ENCODE peak calls at places on chromosome 3, in five cellular contexts. One of them, this sample, is unnamed.

GRCh38 chr3:44981751-44982150 is 5.7 kb downstream of the EXOSC7 start:
- DNase-seq in SK-N-SH: no peak
- DNase-seq in sigmoid colon: no peak
- DNase-seq in tibial artery: no peak
- DNase-seq in astrocyte: no peak
- DNase-seq in this sample: peak; percentile 73

GRCh38 chr3:41753651-41754050 is 208.3 kb downstream of the ULK4 start:
- DNase-seq in SK-N-SH: no peak
- DNase-seq in sigmoid colon: no peak
- DNase-seq in tibial artery: no peak
- DNase-seq in astrocyte: no peak
- DNase-seq in this sample: no peak

GRCh38 chr3:193899001-193899400 is 236.9 kb upstream of the HES1 start:
- DNase-seq in SK-N-SH: no peak
- DNase-seq in sigmoid colon: no peak
- DNase-seq in tibial artery: no peak
- DNase-seq in astrocyte: no peak
- DNase-seq in this sample: no peak

GRCh38 chr3:47380601-47381316 is at the start of gene PTPN23:
- DNase-seq in SK-N-SH: peak; percentile 97
- DNase-seq in sigmoid colon: peak; percentile 100
- DNase-seq in tibial artery: peak; percentile 98
- DNase-seq in astrocyte: peak; percentile 95
- DNase-seq in this sample: peak; percentile 96

GRCh38 chr3:132549890-132550578 is 47.0 kb upstream of the ACKR4 start:
- DNase-seq in SK-N-SH: no peak
- DNase-seq in sigmoid colon: no peak
- DNase-seq in tibial artery: no peak
- DNase-seq in astrocyte: peak; percentile 84
- DNase-seq in this sample: peak; percentile 21

GRCh38 chr3:127751163-127751621 is 71.1 kb downstream of the MGLL start:
- DNase-seq in SK-N-SH: peak; percentile 62
- DNase-seq in sigmoid colon: no peak
- DNase-seq in tibial artery: no peak
- DNase-seq in astrocyte: no peak
- DNase-seq in this sample: no peak

GRCh38 chr3:89395441-89395840 is 288.0 kb downstream of the EPHA3 start:
- DNase-seq in SK-N-SH: no peak
- DNase-seq in sigmoid colon: no peak
- DNase-seq in tibial artery: no peak
- DNase-seq in astrocyte: no peak
- DNase-seq in this sample: no peak

GRCh38 chr3:138440137-138440536 is 5.7 kb downstream of the ESYT3 start:
- DNase-seq in SK-N-SH: peak; percentile 29
- DNase-seq in sigmoid colon: no peak
- DNase-seq in tibial artery: no peak
- DNase-seq in astrocyte: peak; percentile 50
- DNase-seq in this sample: no peak

GRCh38 chr3:184651945-184652344 is 59.9 kb downstream of the MAGEF1 start:
- DNase-seq in SK-N-SH: no peak
- DNase-seq in sigmoid colon: no peak
- DNase-seq in tibial artery: no peak
- DNase-seq in astrocyte: no peak
- DNase-seq in this sample: no peak

GRCh38 chr3:58429657-58430056 is 4.0 kb downstream of the PDHB start:
- DNase-seq in SK-N-SH: no peak
- DNase-seq in sigmoid colon: no peak
- DNase-seq in tibial artery: no peak
- DNase-seq in astrocyte: no peak
- DNase-seq in this sample: peak; percentile 45

GRCh38 chr3:127857270-127857801 is 35.0 kb upstream of the MGLL start:
- DNase-seq in SK-N-SH: peak; percentile 42
- DNase-seq in sigmoid colon: no peak
- DNase-seq in tibial artery: no peak
- DNase-seq in astrocyte: no peak
- DNase-seq in this sample: peak; percentile 41

GRCh38 chr3:6099458-6100137 is 761.3 kb upstream of the GRM7 start:
- DNase-seq in SK-N-SH: no peak
- DNase-seq in sigmoid colon: peak; percentile 61
- DNase-seq in tibial artery: no peak
- DNase-seq in astrocyte: no peak
- DNase-seq in this sample: no peak

GRCh38 chr3:86930831-86931230 is 60.1 kb downstream of the VGLL3 start:
- DNase-seq in SK-N-SH: no peak
- DNase-seq in sigmoid colon: no peak
- DNase-seq in tibial artery: no peak
- DNase-seq in astrocyte: no peak
- DNase-seq in this sample: no peak

GRCh38 chr3:126835472-126836219 is 131.6 kb downstream of the CHCHD6 start:
- DNase-seq in SK-N-SH: peak; percentile 58
- DNase-seq in sigmoid colon: peak; percentile 20
- DNase-seq in tibial artery: no peak
- DNase-seq in astrocyte: peak; percentile 59
- DNase-seq in this sample: no peak

GRCh38 chr3:98602078-98602678 is 8.8 kb upstream of the CPOX start:
- DNase-seq in SK-N-SH: peak; percentile 51
- DNase-seq in sigmoid colon: no peak
- DNase-seq in tibial artery: peak; percentile 23
- DNase-seq in astrocyte: peak; percentile 45
- DNase-seq in this sample: peak; percentile 55

GRCh38 chr3:171984883-171985282 is 54.5 kb upstream of the FNDC3B start:
- DNase-seq in SK-N-SH: no peak
- DNase-seq in sigmoid colon: peak; percentile 67
- DNase-seq in tibial artery: peak; percentile 27
- DNase-seq in astrocyte: no peak
- DNase-seq in this sample: no peak

GRCh38 chr3:45795882-45796765 is at the start of gene SLC6A20:
- DNase-seq in SK-N-SH: peak; percentile 76
- DNase-seq in sigmoid colon: no peak
- DNase-seq in tibial artery: no peak
- DNase-seq in astrocyte: no peak
- DNase-seq in this sample: peak; percentile 52

GRCh38 chr3:30319713-30320112 is 286.7 kb upstream of the TGFBR2 start:
- DNase-seq in SK-N-SH: peak; percentile 8
- DNase-seq in sigmoid colon: no peak
- DNase-seq in tibial artery: no peak
- DNase-seq in astrocyte: no peak
- DNase-seq in this sample: no peak

GRCh38 chr3:180804871-180805430 is 107.5 kb upstream of the FXR1 start:
- DNase-seq in SK-N-SH: no peak
- DNase-seq in sigmoid colon: no peak
- DNase-seq in tibial artery: no peak
- DNase-seq in astrocyte: peak; percentile 54
- DNase-seq in this sample: no peak

GRCh38 chr3:195312714-195313113 is 41.8 kb upstream of the XXYLT1 start:
- DNase-seq in SK-N-SH: no peak
- DNase-seq in sigmoid colon: no peak
- DNase-seq in tibial artery: no peak
- DNase-seq in astrocyte: no peak
- DNase-seq in this sample: no peak

GRCh38 chr3:150238995-150239612 is 169.0 kb upstream of the TSC22D2 start:
- DNase-seq in SK-N-SH: no peak
- DNase-seq in sigmoid colon: no peak
- DNase-seq in tibial artery: no peak
- DNase-seq in astrocyte: no peak
- DNase-seq in this sample: no peak

GRCh38 chr3:50617096-50617791 is at the start of gene MAPKAPK3:
- DNase-seq in SK-N-SH: no peak
- DNase-seq in sigmoid colon: peak; percentile 82
- DNase-seq in tibial artery: peak; percentile 47
- DNase-seq in astrocyte: no peak
- DNase-seq in this sample: no peak

GRCh38 chr3:57155214-57155613 is 9.9 kb downstream of the IL17RD start:
- DNase-seq in SK-N-SH: no peak
- DNase-seq in sigmoid colon: no peak
- DNase-seq in tibial artery: no peak
- DNase-seq in astrocyte: no peak
- DNase-seq in this sample: no peak

GRCh38 chr3:100033814-100034490 is 80.3 kb downstream of the FILIP1L start:
- DNase-seq in SK-N-SH: no peak
- DNase-seq in sigmoid colon: no peak
- DNase-seq in tibial artery: no peak
- DNase-seq in astrocyte: peak; percentile 92
- DNase-seq in this sample: no peak
- TF ChIP-seq CTCF in SK-N-SH: no peak
- TF ChIP-seq CTCF in sigmoid colon: no peak
- TF ChIP-seq CTCF in tibial artery: no peak
- TF ChIP-seq CTCF in astrocyte: no peak
- TF ChIP-seq CTCF in this sample: no peak

DNA sequence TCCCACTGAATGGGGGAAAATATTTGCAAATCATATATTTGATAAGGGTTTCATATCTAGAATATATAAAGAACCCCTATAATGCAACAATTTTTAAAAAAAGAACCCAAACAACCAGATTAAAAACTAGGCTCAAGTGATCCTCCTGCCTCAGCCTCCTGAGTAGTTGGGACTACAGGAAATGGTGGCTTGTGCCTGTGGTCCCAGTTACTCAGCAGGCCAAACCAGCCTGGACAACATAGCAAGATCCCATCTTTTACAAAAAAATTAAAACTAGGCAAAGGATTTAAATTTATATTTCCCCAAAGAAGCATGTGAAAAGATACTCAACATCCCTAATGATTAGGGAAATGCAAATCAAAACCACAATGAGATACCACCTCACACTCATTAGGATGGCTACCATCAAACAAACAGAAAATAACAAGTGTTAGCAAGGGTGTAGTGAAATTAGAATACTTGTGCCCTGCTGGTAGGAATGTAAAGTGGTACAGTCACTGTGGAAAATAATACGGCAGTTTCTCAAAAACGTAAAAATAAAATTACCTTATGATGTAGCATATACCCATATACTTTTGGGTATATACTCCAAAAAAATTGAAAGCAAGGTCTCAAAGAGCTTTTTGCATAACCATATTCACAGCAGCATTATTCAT is 19.7 kb downstream of the TFDP2 start:
- DNase-seq in SK-N-SH: no peak
- DNase-seq in sigmoid colon: no peak
- DNase-seq in tibial artery: no peak
- DNase-seq in astrocyte: no peak
- DNase-seq in this sample: no peak
- TF ChIP-seq CTCF in SK-N-SH: peak; percentile 45
- TF ChIP-seq CTCF in sigmoid colon: no peak
- TF ChIP-seq CTCF in tibial artery: no peak
- TF ChIP-seq CTCF in astrocyte: peak; percentile 24
- TF ChIP-seq CTCF in this sample: no peak

DNA sequence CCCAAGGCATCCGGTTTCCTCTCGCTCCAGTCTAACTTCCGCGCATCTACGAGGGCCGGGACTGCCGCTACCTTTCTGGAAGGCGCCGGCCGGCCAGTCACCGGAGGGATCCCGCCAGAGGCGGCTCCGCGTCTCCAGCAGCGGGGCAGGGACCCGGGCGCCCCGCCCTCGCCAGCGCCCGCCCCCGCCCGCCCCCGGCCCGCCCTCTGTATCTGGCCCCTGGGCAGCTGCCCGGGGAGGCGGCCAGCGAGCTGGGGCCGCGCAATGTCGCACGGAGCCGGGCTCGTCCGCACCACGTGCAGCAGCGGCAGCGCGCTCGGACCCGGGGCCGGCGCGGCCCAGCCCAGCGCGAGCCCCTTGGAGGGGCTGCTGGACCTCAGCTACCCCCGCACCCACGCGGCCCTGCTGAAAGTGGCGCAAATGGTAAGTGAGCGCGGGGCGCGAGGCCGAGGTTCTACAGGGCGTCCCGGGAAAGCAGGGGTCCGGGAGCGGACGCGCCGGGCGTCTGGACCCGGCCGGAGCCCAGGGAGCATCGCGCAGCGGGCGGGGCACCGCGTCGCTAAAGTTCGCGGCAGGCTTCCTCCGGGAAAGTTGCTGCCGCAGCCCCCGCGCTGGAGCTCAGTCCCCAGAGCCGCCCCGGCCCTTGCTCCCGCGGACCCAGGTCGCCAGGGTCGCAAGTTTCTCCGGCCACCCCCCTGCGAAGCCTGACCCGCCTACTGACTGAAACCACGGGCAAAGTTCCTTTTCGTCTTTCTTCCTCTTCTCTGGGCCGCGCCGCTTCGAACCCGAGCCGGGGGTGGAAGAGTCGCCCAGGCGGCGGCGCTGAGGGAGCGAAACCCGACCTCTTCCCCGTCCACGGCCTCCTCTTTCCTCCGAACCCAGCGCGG is at the start of gene CMTM7:
- DNase-seq in SK-N-SH: peak; percentile 90
- DNase-seq in sigmoid colon: peak; percentile 82
- DNase-seq in tibial artery: peak; percentile 52
- DNase-seq in astrocyte: peak; percentile 36
- DNase-seq in this sample: peak; percentile 71
- TF ChIP-seq CTCF in SK-N-SH: no peak
- TF ChIP-seq CTCF in sigmoid colon: no peak
- TF ChIP-seq CTCF in tibial artery: no peak
- TF ChIP-seq CTCF in astrocyte: no peak
- TF ChIP-seq CTCF in this sample: no peak

GRCh38 chr3:63232764-63233396 is 45.2 kb upstream of the SYNPR start:
- DNase-seq in SK-N-SH: no peak
- DNase-seq in sigmoid colon: no peak
- DNase-seq in tibial artery: no peak
- DNase-seq in astrocyte: peak; percentile 3
- DNase-seq in this sample: no peak
- TF ChIP-seq CTCF in SK-N-SH: peak; percentile 71
- TF ChIP-seq CTCF in sigmoid colon: no peak
- TF ChIP-seq CTCF in tibial artery: no peak
- TF ChIP-seq CTCF in astrocyte: peak; percentile 46
- TF ChIP-seq CTCF in this sample: no peak

GRCh38 chr3:61877359-61877770 is 316.0 kb downstream of the PTPRG start:
- DNase-seq in SK-N-SH: no peak
- DNase-seq in sigmoid colon: no peak
- DNase-seq in tibial artery: no peak
- DNase-seq in astrocyte: peak; percentile 22
- DNase-seq in this sample: peak; percentile 45
- TF ChIP-seq CTCF in SK-N-SH: no peak
- TF ChIP-seq CTCF in sigmoid colon: no peak
- TF ChIP-seq CTCF in tibial artery: no peak
- TF ChIP-seq CTCF in astrocyte: peak; percentile 7
- TF ChIP-seq CTCF in this sample: no peak

GRCh38 chr3:24769918-24770317 is 275.3 kb upstream of the THRB start:
- DNase-seq in SK-N-SH: no peak
- DNase-seq in sigmoid colon: no peak
- DNase-seq in tibial artery: no peak
- DNase-seq in astrocyte: no peak
- DNase-seq in this sample: no peak

DNA sequence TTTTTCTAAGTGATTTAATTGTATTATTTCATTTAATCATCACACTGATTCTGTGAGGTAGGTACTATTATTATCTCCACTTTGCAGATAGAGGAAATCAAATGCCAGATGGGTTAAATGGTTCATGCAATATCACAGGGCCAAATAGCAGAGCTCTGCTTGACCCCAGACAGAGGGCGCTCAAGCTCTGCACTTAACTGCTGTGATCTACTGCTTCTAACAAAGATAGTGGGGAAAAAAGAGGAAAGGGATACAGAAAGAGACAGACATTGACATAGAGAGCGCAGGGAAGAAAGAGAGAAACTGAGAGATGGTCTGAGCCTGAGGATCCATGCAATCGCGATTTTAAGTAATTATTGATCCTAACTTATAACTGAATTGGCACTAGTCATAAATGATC is 279.1 kb upstream of the THRB start:
- DNase-seq in SK-N-SH: peak; percentile 55
- DNase-seq in sigmoid colon: peak; percentile 73
- DNase-seq in tibial artery: peak; percentile 24
- DNase-seq in astrocyte: peak; percentile 40
- DNase-seq in this sample: peak; percentile 16
- TF ChIP-seq CTCF in SK-N-SH: peak; percentile 84
- TF ChIP-seq CTCF in sigmoid colon: peak; percentile 64
- TF ChIP-seq CTCF in tibial artery: peak; percentile 62
- TF ChIP-seq CTCF in astrocyte: peak; percentile 74
- TF ChIP-seq CTCF in this sample: peak; percentile 72